ENCODE peak calls at places on chromosomes 16 and 17, in eight cellular contexts. O is RPMI7951, K is EL, B is suprapubic skin, N is amniotic stem cell, M is SK-N-SH, R is retina, D is fibroblast of lung. A is an unnamed sample.

GRCh38 chr16:57522960-57523359 is 13.4 kb downstream of the CCDC102A start:
- DNase-seq in O (no peak), K (no peak), B (no peak), N (no peak), M (no peak), R (no peak), D (no peak), A (no peak)

GRCh38 chr17:50052241-50052788 is 3.6 kb upstream of the ITGA3 start:
- DNase-seq in O (no peak), K (no peak), B (peak; percentile 43), N (no peak), M (no peak), R (no peak), D (no peak), A (no peak)

GRCh38 chr16:4608704-4608980 is 6.0 kb downstream of the UBALD1 start:
- DNase-seq in O (no peak), K (no peak), B (no peak), N (no peak), M (no peak), R (no peak), D (no peak), A (no peak)

GRCh38 chr16:877242-878065 is 76.9 kb upstream of the GNG13 start:
- DNase-seq in O (no peak), K (no peak), B (no peak), N (no peak), M (no peak), R (no peak), D (no peak), A (peak; percentile 22)

GRCh38 chr17:19319771-19320505 is 42.6 kb downstream of the B9D1 start:
- DNase-seq in O (no peak), K (no peak), B (peak; percentile 49), N (no peak), M (no peak), R (no peak), D (no peak), A (no peak)

GRCh38 chr17:79391808-79392233 is 219.0 kb downstream of the RBFOX3 start:
- DNase-seq in O (peak; percentile 46), K (peak; percentile 59), B (peak; percentile 81), N (peak; percentile 44), M (peak; percentile 94), R (peak; percentile 91), D (peak; percentile 38), A (peak; percentile 76)

GRCh38 chr16:25713785-25714570 is 22.2 kb downstream of the HS3ST4 start:
- DNase-seq in O (peak; percentile 7), K (no peak), B (no peak), N (no peak), M (no peak), R (no peak), D (no peak), A (no peak)

GRCh38 chr16:74751658-74752057 is 23.0 kb downstream of the FA2H start:
- DNase-seq in O (no peak), K (no peak), B (no peak), N (no peak), M (no peak), R (no peak), D (no peak), A (no peak)

GRCh38 chr16:85329059-85329812 is 217.0 kb upstream of the CIBAR2 start:
- DNase-seq in O (peak; percentile 31), K (no peak), B (no peak), N (no peak), M (peak; percentile 73), R (peak; percentile 90), D (peak; percentile 70), A (no peak)

GRCh38 chr16:84526794-84527485 is 22.5 kb upstream of the MEAK7 start:
- DNase-seq in O (peak; percentile 88), K (peak; percentile 47), B (no peak), N (no peak), M (no peak), R (peak; percentile 90), D (peak; percentile 85), A (no peak)

GRCh38 chr17:34562387-34562786 is 17.0 kb upstream of the TMEM132E start:
- DNase-seq in O (no peak), K (no peak), B (no peak), N (no peak), M (peak; percentile 45), R (no peak), D (no peak), A (no peak)

GRCh38 chr17:46031920-46032319 is 32.9 kb downstream of the STH start:
- DNase-seq in O (no peak), K (no peak), B (no peak), N (no peak), M (no peak), R (no peak), D (no peak), A (no peak)

GRCh38 chr16:80580109-80580832 is 39.5 kb downstream of the DYNLRB2 start:
- DNase-seq in O (peak; percentile 25), K (peak; percentile 23), B (no peak), N (no peak), M (no peak), R (no peak), D (peak; percentile 92), A (no peak)

GRCh38 chr17:63140255-63140654 is 174.2 kb downstream of the TANC2 start:
- DNase-seq in O (peak; percentile 73), K (peak; percentile 23), B (no peak), N (no peak), M (no peak), R (no peak), D (no peak), A (peak; percentile 50)

GRCh38 chr16:32116080-32116479 is 137.0 kb upstream of the TP53TG3D start:
- DNase-seq in O (no peak), K (no peak), B (no peak), N (no peak), M (no peak), R (peak; percentile 7), D (no peak), A (peak; percentile 15)

GRCh38 chr16:29784901-29785500 is 5.5 kb upstream of the KIF22 start:
- DNase-seq in O (peak; percentile 65), K (peak; percentile 73), B (peak; percentile 80), N (peak; percentile 12), M (no peak), R (peak; percentile 90), D (peak; percentile 58), A (peak; percentile 71)

GRCh38 chr16:24800586-24800985 is 45.2 kb upstream of the SLC5A11 start:
- DNase-seq in O (peak; percentile 15), K (peak; percentile 46), B (no peak), N (no peak), M (no peak), R (no peak), D (peak; percentile 33), A (no peak)

GRCh38 chr16:19138601-19139000 is 24.8 kb downstream of the ITPRIPL2 start:
- DNase-seq in O (peak; percentile 76), K (peak; percentile 74), B (peak; percentile 92), N (no peak), M (peak; percentile 58), R (no peak), D (peak; percentile 38), A (no peak)

GRCh38 chr17:13030459-13031305 is 12.9 kb upstream of the ELAC2 start:
- DNase-seq in O (peak; percentile 43), K (peak; percentile 55), B (no peak), N (no peak), M (peak; percentile 48), R (peak; percentile 72), D (peak; percentile 35), A (peak; percentile 57)

GRCh38 chr17:73719588-73720071 is 75.4 kb upstream of the SDK2 start:
- DNase-seq in O (peak; percentile 42), K (no peak), B (no peak), N (no peak), M (peak; percentile 96), R (peak; percentile 89), D (no peak), A (no peak)

GRCh38 chr16:88527937-88528743 is 42.1 kb upstream of the ZC3H18 start:
- DNase-seq in O (no peak), K (no peak), B (no peak), N (no peak), M (no peak), R (no peak), D (no peak), A (no peak)

GRCh38 chr16:51153275-51153991 is 2.4 kb upstream of the SALL1 start:
- DNase-seq in O (no peak), K (no peak), B (no peak), N (no peak), M (peak; percentile 35), R (peak; percentile 81), D (peak; percentile 52), A (no peak)

GRCh38 chr16:47460301-47460754 is 535 bp downstream of the ITFG1 start:
- DNase-seq in O (no peak), K (peak; percentile 6), B (no peak), N (no peak), M (no peak), R (no peak), D (peak; percentile 41), A (no peak)

A was measured in memory B cell.